ENCODE peak calls at places on chromosomes 4 and X, in eight cellular contexts. A, T, R, G, L, C, X and Q are unnamed samples.

GRCh38 chrX:55033429-55033828 is 2.7 kb upstream of the ALAS2 start:
- DNase-seq in L (no peak), C (no peak), A (no peak), X (no peak), G (no peak), T (no peak), R (no peak), Q (no peak)

GRCh38 chr4:84482564-84483563 is 16.2 kb downstream of the NKX6-1 start:
- DNase-seq in T (no peak), R (no peak), C (no peak), G (no peak), A (no peak), X (no peak), L (no peak), Q (no peak)

GRCh38 chr4:174154455-174154854 is 129.0 kb downstream of the FBXO8 start:
- DNase-seq in R (peak; percentile 61), X (peak; percentile 35), G (no peak), T (no peak), L (no peak), C (peak; percentile 63), A (no peak), Q (no peak)

GRCh38 chr4:119057417-119057816 is 78.2 kb upstream of the MYOZ2 start:
- DNase-seq in L (no peak), C (no peak), R (no peak), T (no peak), X (no peak), A (no peak), G (no peak), Q (no peak)

GRCh38 chr4:3721186-3721585 is 45.0 kb upstream of the ADRA2C start:
- DNase-seq in R (no peak), X (no peak), C (no peak), L (no peak), A (no peak), T (no peak), G (no peak), Q (no peak)

GRCh38 chr4:6507345-6507744 is 34.9 kb upstream of the PPP2R2C start:
- DNase-seq in A (no peak), R (no peak), X (no peak), L (no peak), C (no peak), T (no peak), G (no peak), Q (no peak)

GRCh38 chr4:149741186-149741831 is 74.3 kb downstream of the IQCM start:
- DNase-seq in R (no peak), L (no peak), A (no peak), X (no peak), C (no peak), G (no peak), T (no peak), Q (no peak)

GRCh38 chr4:6183740-6184139 is 16.6 kb downstream of the JAKMIP1 start:
- DNase-seq in A (no peak), G (no peak), L (no peak), C (no peak), X (no peak), T (no peak), R (no peak), Q (no peak)

GRCh38 chrX:30831082-30831481 is 58.0 kb downstream of the TAB3 start:
- DNase-seq in A (no peak), L (no peak), R (no peak), C (no peak), G (no peak), T (no peak), X (no peak), Q (no peak)

GRCh38 chr4:54228064-54228527 is 997 bp upstream of the PDGFRA start:
- DNase-seq in T (no peak), A (no peak), G (no peak), L (no peak), R (peak; percentile 74), C (peak; percentile 62), X (peak; percentile 70), Q (peak; percentile 59)

GRCh38 chrX:66914082-66914481 is 275.2 kb upstream of the EDA2R start:
- DNase-seq in X (peak; percentile 1), G (peak; percentile 5), A (no peak), T (no peak), L (no peak), R (no peak), C (peak; percentile 5), Q (no peak)

GRCh38 chrX:55648434-55648833 is 25.2 kb downstream of the FOXR2 start:
- DNase-seq in L (no peak), T (no peak), R (no peak), G (no peak), A (no peak), C (no peak), X (no peak), Q (no peak)